ENCODE peak calls at places on chromosomes 1 and 21, in six cellular contexts. I is Karpas-422; C is IMR-90; Y is endodermal cell; V is astrocyte; F is CD4-positive, CD25-positive, alpha-beta regulatory T cell. N is an unnamed sample.

GRCh38 chr1:54604051-54604450 is 19.3 kb downstream of the FAM151A start:
- DNase-seq in I (no peak), C (no peak), Y (no peak), V (no peak), F (no peak), N (no peak)

GRCh38 chr1:2022063-2022770 is 3.1 kb downstream of the GABRD start:
- DNase-seq in I (no peak), C (no peak), Y (no peak), V (no peak), F (no peak), N (no peak)

GRCh38 chr1:181122227-181122626 is 33.7 kb downstream of the IER5 start:
- DNase-seq in I (no peak), C (no peak), Y (no peak), V (no peak), F (no peak), N (no peak)

GRCh38 chr1:169005776-169006175 is 100.7 kb upstream of the ATP1B1 start:
- DNase-seq in I (no peak), C (no peak), Y (no peak), V (no peak), F (no peak), N (no peak)

GRCh38 chr1:93180723-93181613 is at the start of gene CCDC18:
- DNase-seq in I (peak; percentile 89), C (peak; percentile 44), Y (no peak), V (peak; percentile 41), F (peak; percentile 90), N (no peak)

GRCh38 chr1:98817830-98818229 is 156.3 kb downstream of the SNX7 start:
- DNase-seq in I (no peak), C (no peak), Y (no peak), V (no peak), F (no peak), N (no peak)

GRCh38 chr1:10509823-10510509 is 35.2 kb downstream of the PEX14 start:
- DNase-seq in I (no peak), C (no peak), Y (peak; percentile 17), V (no peak), F (no peak), N (no peak)

GRCh38 chr1:25711555-25712298 is 88.3 kb upstream of the SELENON start:
- DNase-seq in I (no peak), C (peak; percentile 92), Y (peak; percentile 41), V (peak; percentile 41), F (peak; percentile 84), N (no peak)

GRCh38 chr1:192575499-192576189 is at the start of gene RGS1:
- DNase-seq in I (no peak), C (no peak), Y (no peak), V (no peak), F (peak; percentile 94), N (peak; percentile 74)

GRCh38 chr1:205670611-205671430 is 9.5 kb downstream of the SLC45A3 start:
- DNase-seq in I (no peak), C (no peak), Y (peak; percentile 90), V (no peak), F (no peak), N (no peak)

GRCh38 chr1:20484526-20485462 is 1.2 kb downstream of the CAMK2N1 start:
- DNase-seq in I (no peak), C (no peak), Y (peak; percentile 82), V (no peak), F (no peak), N (no peak)

GRCh38 chr21:37939251-37939650 is 23.0 kb upstream of the KCNJ6 start:
- DNase-seq in I (no peak), C (no peak), Y (no peak), V (no peak), F (no peak), N (no peak)

GRCh38 chr1:209454340-209455014 is 129.0 kb upstream of the CAMK1G start:
- DNase-seq in I (no peak), C (no peak), Y (no peak), V (no peak), F (no peak), N (no peak)

GRCh38 chr1:20339811-20340457 is 49.3 kb downstream of the VWA5B1 start:
- DNase-seq in I (no peak), C (no peak), Y (peak; percentile 65), V (no peak), F (no peak), N (no peak)

GRCh38 chr1:85484716-85485115 is 19.8 kb upstream of the DDAH1 start:
- DNase-seq in I (no peak), C (no peak), Y (no peak), V (no peak), F (no peak), N (no peak)

GRCh38 chr1:232793944-232794343 is 11.3 kb upstream of the MAP10 start:
- DNase-seq in I (no peak), C (peak; percentile 74), Y (no peak), V (peak; percentile 64), F (peak; percentile 46), N (no peak)

GRCh38 chr1:236388332-236388731 is 5.8 kb upstream of the EDARADD start:
- DNase-seq in I (no peak), C (no peak), Y (no peak), V (no peak), F (no peak), N (no peak)

GRCh38 chr1:18632218-18632588 is 1.6 kb downstream of the PAX7 start:
- DNase-seq in I (no peak), C (no peak), Y (peak; percentile 65), V (no peak), F (no peak), N (no peak)

GRCh38 chr1:18633428-18634155 is 2.9 kb downstream of the PAX7 start:
- DNase-seq in I (no peak), C (no peak), Y (peak; percentile 64), V (no peak), F (no peak), N (no peak)

GRCh38 chr1:18634276-18634675 is 3.6 kb downstream of the PAX7 start:
- DNase-seq in I (no peak), C (no peak), Y (no peak), V (no peak), F (no peak), N (no peak)

GRCh38 chr1:18631496-18632217 is 1.0 kb downstream of the PAX7 start:
- DNase-seq in I (no peak), C (no peak), Y (no peak), V (no peak), F (no peak), N (no peak)

DNA sequence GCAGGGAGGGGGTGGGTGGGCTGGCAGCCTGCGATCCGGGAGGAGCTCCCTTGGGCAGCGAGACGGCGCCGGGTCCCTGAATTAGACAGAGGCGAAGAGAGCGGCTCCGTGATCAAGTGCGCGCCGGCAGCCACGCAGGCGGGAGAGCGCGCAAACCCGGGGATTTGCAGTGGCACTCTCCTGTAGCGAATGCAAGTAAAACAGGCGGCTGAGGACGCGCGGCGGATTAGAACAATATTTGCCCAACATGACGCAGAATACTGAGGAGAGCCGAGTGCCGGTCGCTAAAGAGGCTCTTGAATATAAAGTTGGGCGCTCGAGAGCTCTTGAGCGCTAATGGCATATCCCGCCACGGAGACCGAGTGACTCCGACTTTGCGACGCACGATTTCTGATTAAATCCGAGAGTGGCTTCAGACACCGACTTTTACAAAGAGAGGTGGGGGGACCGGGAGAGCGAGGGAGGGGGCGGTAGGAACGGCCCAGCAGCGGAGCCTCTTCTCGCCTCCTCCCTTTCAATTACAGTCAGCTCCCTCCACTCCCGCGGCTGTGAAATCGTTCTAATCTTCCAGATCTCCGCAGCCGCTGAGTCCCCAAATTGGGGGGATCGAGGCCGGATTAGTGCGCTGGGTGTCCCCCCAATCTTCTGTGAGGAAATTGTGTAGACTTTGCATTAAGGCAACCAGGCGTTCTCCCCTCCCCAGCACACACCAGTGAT is 2.2 kb downstream of the PAX7 start:
- DNase-seq in I (no peak), C (no peak), Y (peak; percentile 78), V (no peak), F (no peak), N (no peak)
- H3K4me3 ChIP-seq in I (no peak overlapping the region), C (no peak overlapping the region), Y (peak overlapping the region; percentile 83), V (no peak overlapping the region), F (no peak overlapping the region), N (no peak overlapping the region)

GRCh38 chr1:91018006-91018405 is 3.8 kb downstream of the ZNF644 start:
- DNase-seq in I (no peak), C (no peak), Y (no peak), V (no peak), F (peak; percentile 48), N (no peak)
- H3K4me3 ChIP-seq in I (no peak overlapping the region), C (no peak overlapping the region), Y (peak overlapping the region; percentile 100), V (no peak overlapping the region), F (peak overlapping the region; percentile 92), N (no peak overlapping the region)

DNA sequence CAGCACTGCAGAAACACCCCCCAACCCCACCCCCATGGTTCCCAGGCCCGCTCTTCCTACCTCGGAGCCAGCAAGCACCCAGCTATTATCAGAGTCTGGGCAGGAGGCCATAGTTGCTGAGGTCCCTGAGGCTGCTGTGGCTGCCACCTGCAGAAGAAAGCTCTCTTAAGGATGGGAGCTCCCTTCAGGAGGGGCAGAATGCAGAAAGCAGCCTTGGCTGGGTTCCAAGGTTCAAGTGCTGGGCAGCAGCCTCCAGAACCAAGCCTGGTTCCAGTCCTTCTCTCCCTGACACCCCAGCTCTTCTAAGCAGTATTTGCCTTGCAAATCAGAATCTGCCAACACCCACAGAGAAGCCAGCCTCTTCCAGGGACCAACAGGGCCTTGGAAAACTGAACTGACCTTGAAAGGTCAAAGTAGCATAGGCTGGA is 2.3 kb downstream of the PBXIP1 start:
- DNase-seq in I (no peak), C (no peak), Y (no peak), V (no peak), F (no peak), N (no peak)
- H3K4me3 ChIP-seq in I (peak overlapping the region; percentile 72), C (no peak overlapping the region), Y (no peak overlapping the region), V (no peak overlapping the region), F (peak overlapping the region; percentile 91), N (no peak overlapping the region)

DNA sequence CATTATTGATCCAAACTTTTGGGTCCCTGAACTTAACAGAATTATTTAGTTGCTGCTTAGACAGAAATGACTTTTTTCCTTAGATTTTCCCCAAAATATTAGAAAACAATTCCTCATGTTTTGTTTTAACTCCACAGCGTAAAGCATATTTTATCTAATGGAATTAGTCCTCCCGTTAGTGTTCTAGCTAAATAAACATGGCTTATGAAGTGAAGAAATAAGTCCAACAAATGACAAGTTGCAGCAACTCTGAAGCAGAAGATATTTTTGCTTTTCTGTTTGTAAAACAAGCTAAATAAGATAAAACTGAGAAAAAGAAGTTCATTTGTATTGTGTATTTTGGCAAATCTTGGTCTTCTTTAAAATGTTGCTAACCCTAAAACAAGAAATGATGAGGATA is 12.3 kb downstream of the NFIA start:
- DNase-seq in I (no peak), C (no peak), Y (no peak), V (no peak), F (no peak), N (no peak)
- H3K4me3 ChIP-seq in I (no peak overlapping the region), C (no peak overlapping the region), Y (no peak overlapping the region), V (no peak overlapping the region), F (no peak overlapping the region), N (no peak overlapping the region)

N was measured in GM06990.